ENCODE peak calls at places on chromosomes 12 and 14, in four cellular contexts. F is H1, I is mesenchymal stem cell, V is neuronal stem cell. K is an unnamed sample.

GRCh38 chr12:25670076-25671055 is 117.3 kb upstream of the LMNTD1 start:
- DNase-seq in F (no peak), I (no peak), V (no peak), K (peak)

GRCh38 chr14:95018845-95019244 is 138.5 kb downstream of the DICER1 start:
- DNase-seq in F (no peak), I (no peak), V (no peak), K (peak)

GRCh38 chr12:18296909-18297280 is 35.6 kb downstream of the PIK3C2G start:
- DNase-seq in F (no peak), I (no peak), V (no peak), K (no peak)

GRCh38 chr14:100384819-100385813 is 62.0 kb downstream of the SLC25A47 start:
- DNase-seq in F (no peak), I (peak), V (no peak), K (peak)

GRCh38 chr12:106757623-106758348 is 16.7 kb upstream of the RIC8B start:
- DNase-seq in F (no peak), I (no peak), V (no peak), K (no peak)

GRCh38 chr14:28831126-28831525 is 64.5 kb downstream of the FOXG1 start:
- DNase-seq in F (no peak), I (no peak), V (no peak), K (no peak)

GRCh38 chr12:42213023-42213422 is 25.0 kb downstream of the YAF2 start:
- DNase-seq in F (no peak), I (no peak), V (no peak), K (peak)

GRCh38 chr12:111453071-111453989 is 47.6 kb downstream of the SH2B3 start:
- DNase-seq in F (no peak), I (no peak), V (no peak), K (no peak)

GRCh38 chr12:63911336-63911735 is 66.8 kb downstream of the SRGAP1 start:
- DNase-seq in F (no peak), I (no peak), V (no peak), K (no peak)

GRCh38 chr12:7806863-7807487 is 17.8 kb downstream of the NANOG start:
- DNase-seq in F (peak), I (peak), V (peak), K (peak)

GRCh38 chr12:62846506-62846905 is 88.4 kb downstream of the PPM1H start:
- DNase-seq in F (no peak), I (peak), V (no peak), K (no peak)

GRCh38 chr14:32254952-32255679 is 52.0 kb upstream of the RNU6-8 start:
- DNase-seq in F (no peak), I (peak), V (peak), K (peak)

GRCh38 chr14:81169711-81170103 is 51.1 kb downstream of the GTF2A1 start:
- DNase-seq in F (no peak), I (peak), V (no peak), K (no peak)

GRCh38 chr12:74794522-74794921 is 256.9 kb downstream of the ATXN7L3B start:
- DNase-seq in F (no peak), I (peak), V (no peak), K (no peak)

GRCh38 chr14:63155511-63156189 is 48.6 kb upstream of the RHOJ start:
- DNase-seq in F (no peak), I (no peak), V (no peak), K (peak)

GRCh38 chr12:119208626-119209061 is 29.9 kb downstream of the HSPB8 start:
- DNase-seq in F (no peak), I (peak), V (peak), K (peak)

GRCh38 chr12:114671664-114672476 is 12.1 kb downstream of the TBX3 start:
- DNase-seq in F (no peak), I (peak), V (peak), K (no peak)

GRCh38 chr12:102026728-102027127 is 35.1 kb downstream of the WASHC3 start:
- DNase-seq in F (no peak), I (no peak), V (no peak), K (no peak)

GRCh38 chr12:49869816-49870500 is 27.1 kb upstream of the BCDIN3D start:
- DNase-seq in F (no peak), I (no peak), V (no peak), K (no peak)

GRCh38 chr14:105271224-105271890 is 23.0 kb downstream of the BTBD6 start:
- DNase-seq in F (no peak), I (no peak), V (no peak), K (no peak)

GRCh38 chr12:85630851-85631250 is 205.4 kb downstream of the RASSF9 start:
- DNase-seq in F (no peak), I (no peak), V (no peak), K (no peak)

GRCh38 chr12:11685261-11685660 is 35.8 kb downstream of the ETV6 start:
- DNase-seq in F (no peak), I (no peak), V (no peak), K (no peak)

GRCh38 chr14:46480817-46481216 is 170.8 kb downstream of the RPL10L start:
- DNase-seq in F (no peak), I (no peak), V (no peak), K (no peak)

GRCh38 chr12:55718650-55719275 is 1.4 kb upstream of the RDH5 start:
- DNase-seq in F (no peak), I (no peak), V (no peak), K (no peak)

GRCh38 chr12:76810690-76811434 is 46.9 kb downstream of the ZDHHC17 start:
- DNase-seq in F (no peak), I (no peak), V (no peak), K (no peak)

GRCh38 chr12:2451025-2451424 is 343.7 kb upstream of the FKBP4 start:
- DNase-seq in F (no peak), I (no peak), V (no peak), K (no peak)

GRCh38 chr14:61065671-61066070 is 84.6 kb downstream of the SLC38A6 start:
- DNase-seq in F (no peak), I (no peak), V (no peak), K (no peak)

GRCh38 chr12:132689227-132689626 is 1.8 kb downstream of the PXMP2 start:
- DNase-seq in F (no peak), I (no peak), V (no peak), K (no peak)

GRCh38 chr14:101861464-101861863 is 100.0 kb downstream of the PPP2R5C start:
- DNase-seq in F (no peak), I (no peak), V (no peak), K (no peak)

GRCh38 chr12:128408669-128409068 is 141.7 kb downstream of the TMEM132C start:
- DNase-seq in F (no peak), I (no peak), V (no peak), K (no peak)

GRCh38 chr14:105047283-105048016 is 17.8 kb downstream of the GPR132 start:
- DNase-seq in F (no peak), I (no peak), V (no peak), K (no peak)

GRCh38 chr14:87334997-87335675 is 657.8 kb downstream of the GALC start:
- DNase-seq in F (no peak), I (peak), V (no peak), K (peak)

GRCh38 chr14:52641745-52642144 is 53.6 kb downstream of the ERO1A start:
- DNase-seq in F (no peak), I (no peak), V (no peak), K (no peak)

GRCh38 chr14:30854492-30854891 is 19.9 kb upstream of the COCH start:
- DNase-seq in F (no peak), I (no peak), V (no peak), K (no peak)

GRCh38 chr14:64971890-64972785 is at the start of gene RAB15:
- DNase-seq in F (no peak), I (peak), V (no peak), K (peak)

GRCh38 chr14:71397371-71397770 is 490.1 kb downstream of the PCNX1 start:
- DNase-seq in F (no peak), I (no peak), V (no peak), K (no peak)

GRCh38 chr14:88421286-88421685 is 35.8 kb downstream of the SPATA7 start:
- DNase-seq in F (no peak), I (peak), V (no peak), K (no peak)

GRCh38 chr14:29016050-29016900 is 249.7 kb downstream of the FOXG1 start:
- DNase-seq in F (peak), I (peak), V (peak), K (peak)

GRCh38 chr12:70149665-70150064 is 93.6 kb upstream of the CNOT2 start:
- DNase-seq in F (no peak), I (no peak), V (no peak), K (no peak)
- H2BK12ac ChIP-seq in F (no peak), I (no peak), V (no peak), K (no peak)

GRCh38 chr14:24440606-24441399 is 1.8 kb downstream of the SDR39U1 start:
- DNase-seq in F (no peak), I (no peak), V (no peak), K (no peak)
- H3K4me3 ChIP-seq in F (no peak), I (peak), V (no peak), K (no peak)

DNA sequence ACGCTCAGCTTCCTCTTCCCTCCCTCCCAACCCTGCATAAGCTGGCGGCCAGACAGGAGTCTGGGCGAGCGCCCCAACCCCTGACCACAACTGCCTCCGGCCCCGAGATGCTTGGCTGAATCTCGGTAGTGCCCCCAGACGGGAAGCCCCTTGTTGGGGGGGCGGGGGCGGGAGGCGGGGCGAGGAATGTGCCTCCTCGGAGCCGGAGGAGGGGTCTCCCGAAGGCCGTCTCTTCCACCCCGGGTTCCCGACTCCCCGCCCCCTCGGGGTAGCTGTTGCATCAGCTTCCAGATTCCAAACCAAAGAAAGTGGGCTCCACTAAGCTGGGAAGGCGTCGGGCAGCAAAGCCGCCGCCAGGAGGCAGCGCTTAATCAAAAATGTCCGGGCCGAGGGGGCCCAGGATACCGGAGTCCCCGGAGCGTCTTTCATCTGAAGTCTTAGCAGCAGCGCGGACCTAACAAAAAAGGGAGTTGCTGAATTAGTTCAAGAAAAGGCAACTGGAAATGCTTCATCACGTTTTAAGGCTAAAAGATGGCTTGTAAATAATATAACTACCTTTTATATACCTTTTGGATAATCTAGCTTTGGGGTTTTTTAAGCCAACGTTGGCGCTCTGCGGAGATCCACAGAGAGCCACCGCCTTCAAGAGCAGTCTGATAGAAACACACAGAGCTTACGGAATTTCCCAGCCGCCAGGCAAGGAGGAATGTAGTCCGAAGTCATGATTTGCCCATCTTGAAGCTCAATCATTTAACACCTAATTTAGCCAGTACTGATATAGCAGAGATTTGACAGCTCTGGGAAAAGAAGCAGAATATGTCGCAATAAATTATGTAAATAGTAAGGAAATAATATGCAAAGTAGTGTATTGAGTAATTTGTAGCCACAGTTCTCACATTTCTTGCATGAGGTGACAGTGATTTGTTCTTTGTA is 6.8 kb upstream of the MRPL52 start:
- DNase-seq in F (peak), I (peak), V (peak), K (peak)
- H2BK12ac ChIP-seq in F (peak), I (peak), V (no peak), K (peak)

GRCh38 chr12:121791671-121792496 is 1.6 kb downstream of the RHOF start:
- DNase-seq in F (no peak), I (no peak), V (no peak), K (peak)

GRCh38 chr12:121792607-121793500 is 634 bp downstream of the RHOF start:
- DNase-seq in F (no peak), I (peak), V (no peak), K (no peak)

GRCh38 chr12:121789233-121789781 is 4.2 kb downstream of the RHOF start:
- DNase-seq in F (no peak), I (no peak), V (no peak), K (no peak)

GRCh38 chr12:121788176-121788818 is 5.2 kb downstream of the RHOF start:
- DNase-seq in F (no peak), I (no peak), V (no peak), K (no peak)

GRCh38 chr12:121789800-121790748 is 3.4 kb downstream of the RHOF start:
- DNase-seq in F (no peak), I (peak), V (no peak), K (peak)
- H3K4me3 ChIP-seq in F (no peak), I (no peak), V (no peak), K (no peak)

GRCh38 chr14:49549881-49550280 is 36.3 kb downstream of the RPS29 start:
- DNase-seq in F (peak), I (peak), V (no peak), K (no peak)

GRCh38 chr14:49546766-49547165 is 39.4 kb downstream of the RPS29 start:
- DNase-seq in F (no peak), I (no peak), V (no peak), K (no peak)

GRCh38 chr14:49550284-49551184 is 35.6 kb downstream of the RPS29 start:
- DNase-seq in F (no peak), I (peak), V (no peak), K (no peak)

GRCh38 chr14:49551569-49551968 is 34.6 kb downstream of the RPS29 start:
- DNase-seq in F (no peak), I (no peak), V (no peak), K (no peak)

DNA sequence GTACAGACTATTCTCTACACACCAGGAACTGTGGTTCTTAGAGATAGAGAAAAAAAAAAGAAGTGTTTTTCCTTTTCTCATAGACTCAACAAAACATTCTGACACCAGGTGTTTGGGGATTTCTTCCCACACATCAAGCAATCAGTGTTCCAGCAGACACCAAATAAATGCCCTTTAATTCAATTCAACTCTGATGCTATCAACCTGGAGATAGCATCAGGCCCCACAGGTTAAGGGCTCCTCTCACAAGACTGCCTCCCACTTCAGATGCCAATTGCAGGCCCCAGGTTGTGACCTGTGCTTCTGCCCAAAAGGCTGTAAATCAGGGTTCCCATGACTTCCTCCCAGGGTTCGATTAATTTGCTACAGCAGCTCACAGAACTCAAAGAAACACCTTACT is 36.7 kb downstream of the RPS29 start:
- DNase-seq in F (no peak), I (no peak), V (no peak), K (no peak)
- H2BK12ac ChIP-seq in F (no peak), I (no peak), V (no peak), K (no peak)

GRCh38 chr12:6202331-6202730 is 2.1 kb downstream of the CD9 start:
- DNase-seq in F (no peak), I (no peak), V (no peak), K (no peak)

GRCh38 chr12:6199531-6200265 is 502 bp upstream of the CD9 start:
- DNase-seq in F (no peak), I (peak), V (no peak), K (no peak)

GRCh38 chr12:6201775-6202292 is 1.6 kb downstream of the CD9 start:
- DNase-seq in F (no peak), I (no peak), V (no peak), K (no peak)

GRCh38 chr12:6200266-6201198 is at the start of gene CD9:
- DNase-seq in F (no peak), I (peak), V (no peak), K (peak)

GRCh38 chr12:6201199-6201608 is 1.0 kb downstream of the CD9 start:
- DNase-seq in F (no peak), I (no peak), V (no peak), K (no peak)
- H3K4me3 ChIP-seq in F (peak), I (peak), V (no peak), K (peak)

DNA sequence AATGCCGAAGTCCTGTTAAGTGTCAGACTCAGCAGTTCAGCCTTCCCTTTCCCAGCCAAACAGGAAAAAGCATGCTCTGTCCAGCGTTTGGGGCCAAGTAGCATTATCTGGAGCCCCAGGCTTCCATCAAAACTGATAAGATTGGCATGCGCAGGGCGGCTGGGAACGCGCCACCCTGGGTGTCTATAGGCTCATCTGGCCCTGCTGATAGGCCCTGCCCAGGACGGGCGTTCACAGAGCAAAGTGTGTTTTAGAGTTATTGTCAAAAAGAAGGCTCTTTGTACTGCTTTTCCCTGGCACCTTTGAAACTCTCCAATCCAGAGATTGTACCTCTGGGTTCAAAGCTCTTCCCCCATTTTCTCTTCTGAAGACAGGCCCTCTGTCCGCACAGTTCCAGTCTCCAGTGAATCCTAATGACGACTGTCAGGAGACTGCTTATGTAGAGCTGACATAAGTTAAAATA is at the start of gene ART4:
- DNase-seq in F (no peak), I (no peak), V (no peak), K (peak)
- H2BK12ac ChIP-seq in F (no peak), I (peak), V (no peak), K (peak)

GRCh38 chr12:109572506-109572845 is 828 bp downstream of the MMAB start:
- DNase-seq in F (no peak), I (no peak), V (no peak), K (no peak)
- H3K4me3 ChIP-seq in F (peak), I (peak), V (no peak), K (no peak)

GRCh38 chr14:77033622-77034521 is 5.4 kb upstream of the IRF2BPL start:
- DNase-seq in F (no peak), I (peak), V (peak), K (peak)

GRCh38 chr14:77031680-77032482 is 3.4 kb upstream of the IRF2BPL start:
- DNase-seq in F (no peak), I (peak), V (no peak), K (peak)

GRCh38 chr14:77032483-77032853 is 4.0 kb upstream of the IRF2BPL start:
- DNase-seq in F (no peak), I (no peak), V (no peak), K (no peak)

GRCh38 chr14:77035267-77035666 is 6.8 kb upstream of the IRF2BPL start:
- DNase-seq in F (no peak), I (no peak), V (no peak), K (no peak)

GRCh38 chr14:77032854-77033621 is 4.5 kb upstream of the IRF2BPL start:
- DNase-seq in F (no peak), I (peak), V (peak), K (peak)
- H2BK12ac ChIP-seq in F (peak), I (peak), V (no peak), K (peak)

GRCh38 chr14:23865502-23865901 is 88.1 kb upstream of the DHRS4 start:
- DNase-seq in F (no peak), I (no peak), V (no peak), K (peak)

GRCh38 chr14:23864252-23864651 is 89.3 kb upstream of the DHRS4 start:
- DNase-seq in F (no peak), I (no peak), V (no peak), K (peak)

GRCh38 chr14:23864856-23865255 is 88.7 kb upstream of the DHRS4 start:
- DNase-seq in F (no peak), I (no peak), V (no peak), K (no peak)

GRCh38 chr14:23862513-23862912 is 91.1 kb upstream of the DHRS4 start:
- DNase-seq in F (no peak), I (no peak), V (no peak), K (no peak)

GRCh38 chr14:23863836-23864235 is 89.7 kb upstream of the DHRS4 start:
- DNase-seq in F (no peak), I (no peak), V (no peak), K (no peak)
- H3K4me3 ChIP-seq in F (no peak), I (no peak), V (no peak), K (no peak)